ENCODE peak calls at places on chromosomes 16 and 17, in four cellular contexts. One of them, this sample, is unnamed.

GRCh38 chr16:56211471-56211944 is 20.2 kb downstream of the GNAO1 start:
- DNase-seq in GM12891: no peak
- DNase-seq in K562: no peak
- DNase-seq in GM12878: no peak
- DNase-seq in this sample: no peak

GRCh38 chr17:38550661-38551060 is 55.1 kb downstream of the SRCIN1 start:
- DNase-seq in GM12891: no peak
- DNase-seq in K562: peak
- DNase-seq in GM12878: no peak
- DNase-seq in this sample: no peak

GRCh38 chr16:58196898-58197313 is 1.0 kb downstream of the CSNK2A2 start:
- DNase-seq in GM12891: no peak
- DNase-seq in K562: peak
- DNase-seq in GM12878: no peak
- DNase-seq in this sample: no peak

GRCh38 chr16:69485816-69486215 is 61.4 kb downstream of the CYB5B start:
- DNase-seq in GM12891: no peak
- DNase-seq in K562: no peak
- DNase-seq in GM12878: no peak
- DNase-seq in this sample: no peak

GRCh38 chr16:30997887-30998711 is 12.3 kb downstream of the STX1B start:
- DNase-seq in GM12891: no peak
- DNase-seq in K562: no peak
- DNase-seq in GM12878: no peak
- DNase-seq in this sample: no peak

GRCh38 chr17:51435641-51436091 is 175.3 kb downstream of the UTP18 start:
- DNase-seq in GM12891: peak
- DNase-seq in K562: peak
- DNase-seq in GM12878: no peak
- DNase-seq in this sample: peak

GRCh38 chr17:4594406-4595349 is 10.3 kb downstream of the SMTNL2 start:
- DNase-seq in GM12891: peak
- DNase-seq in K562: peak
- DNase-seq in GM12878: no peak
- DNase-seq in this sample: no peak

GRCh38 chr17:78450696-78451344 is 72.4 kb downstream of the PGS1 start:
- DNase-seq in GM12891: no peak
- DNase-seq in K562: no peak
- DNase-seq in GM12878: no peak
- DNase-seq in this sample: no peak

GRCh38 chr17:78995022-78995760 is 14.4 kb downstream of the CANT1 start:
- DNase-seq in GM12891: peak
- DNase-seq in K562: no peak
- DNase-seq in GM12878: no peak
- DNase-seq in this sample: no peak

GRCh38 chr17:34306466-34306865 is 12.8 kb upstream of the CCL8 start:
- DNase-seq in GM12891: no peak
- DNase-seq in K562: peak
- DNase-seq in GM12878: no peak
- DNase-seq in this sample: no peak

GRCh38 chr16:12502671-12503070 is 301.0 kb downstream of the CPPED1 start:
- DNase-seq in GM12891: no peak
- DNase-seq in K562: no peak
- DNase-seq in GM12878: no peak
- DNase-seq in this sample: no peak

GRCh38 chr17:43540821-43541674 is 5.1 kb downstream of the ETV4 start:
- DNase-seq in GM12891: no peak
- DNase-seq in K562: no peak
- DNase-seq in GM12878: no peak
- DNase-seq in this sample: no peak

GRCh38 chr17:1787301-1787902 is 25.5 kb downstream of the SERPINF1 start:
- DNase-seq in GM12891: no peak
- DNase-seq in K562: peak
- DNase-seq in GM12878: no peak
- DNase-seq in this sample: no peak

GRCh38 chr17:35807371-35808144 is 1.7 kb upstream of the TAF15 start:
- DNase-seq in GM12891: no peak
- DNase-seq in K562: no peak
- DNase-seq in GM12878: no peak
- DNase-seq in this sample: no peak

GRCh38 chr16:73771676-73772075 is 524.9 kb upstream of the PSMD7 start:
- DNase-seq in GM12891: no peak
- DNase-seq in K562: peak
- DNase-seq in GM12878: no peak
- DNase-seq in this sample: no peak

GRCh38 chr16:46801428-46802049 is 29.4 kb downstream of the C16orf87 start:
- DNase-seq in GM12891: no peak
- DNase-seq in K562: no peak
- DNase-seq in GM12878: no peak
- DNase-seq in this sample: no peak

GRCh38 chr17:28760561-28760960 is 16.8 kb downstream of the TRAF4 start:
- DNase-seq in GM12891: no peak
- DNase-seq in K562: no peak
- DNase-seq in GM12878: no peak
- DNase-seq in this sample: no peak

GRCh38 chr16:31072540-31073072 is 1.4 kb downstream of the ZNF668 start:
- DNase-seq in GM12891: no peak
- DNase-seq in K562: peak
- DNase-seq in GM12878: no peak
- DNase-seq in this sample: peak

GRCh38 chr16:17949713-17950112 is 386.8 kb downstream of the NPIPA8 start:
- DNase-seq in GM12891: no peak
- DNase-seq in K562: peak
- DNase-seq in GM12878: no peak
- DNase-seq in this sample: no peak

GRCh38 chr16:88569614-88569984 is 604 bp upstream of the ZC3H18 start:
- DNase-seq in GM12891: no peak
- DNase-seq in K562: peak
- DNase-seq in GM12878: no peak
- DNase-seq in this sample: no peak
- TF ChIP-seq SPI1 in GM12891: no peak
- TF ChIP-seq SPI1 in K562: no peak
- TF ChIP-seq SPI1 in GM12878: no peak
- TF ChIP-seq SPI1 in this sample: no peak

GRCh38 chr17:49890852-49891251 is 43.0 kb upstream of the TAC4 start:
- DNase-seq in GM12891: no peak
- DNase-seq in K562: no peak
- DNase-seq in GM12878: no peak
- DNase-seq in this sample: no peak
- TF ChIP-seq SPI1 in GM12891: no peak
- TF ChIP-seq SPI1 in K562: no peak
- TF ChIP-seq SPI1 in GM12878: no peak
- TF ChIP-seq SPI1 in this sample: no peak

DNA sequence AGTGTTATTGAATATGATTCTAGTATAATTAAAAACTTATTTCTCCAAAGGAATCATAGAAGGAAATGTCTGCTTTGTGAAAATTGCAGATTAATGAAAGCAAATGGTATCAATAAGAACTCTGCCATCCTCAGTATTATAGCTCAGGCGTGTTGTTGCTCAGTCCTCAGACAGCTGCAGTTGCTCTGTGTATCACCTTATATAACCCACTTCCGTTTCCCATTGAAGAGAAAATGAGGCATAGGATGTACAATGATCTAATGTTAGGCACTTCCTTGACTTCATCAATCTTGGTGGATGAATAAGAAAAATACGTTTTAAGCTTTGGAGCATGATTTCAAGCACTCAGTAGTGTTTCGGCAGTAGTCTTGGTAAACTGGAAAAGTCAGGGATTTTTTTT is 14.1 kb downstream of the MFSD11 start:
- DNase-seq in GM12891: no peak
- DNase-seq in K562: no peak
- DNase-seq in GM12878: no peak
- DNase-seq in this sample: no peak
- TF ChIP-seq SPI1 in GM12891: no peak
- TF ChIP-seq SPI1 in K562: no peak
- TF ChIP-seq SPI1 in GM12878: no peak
- TF ChIP-seq SPI1 in this sample: no peak

GRCh38 chr17:40315678-40316570 is 6.9 kb downstream of the RARA start:
- DNase-seq in GM12891: no peak
- DNase-seq in K562: peak
- DNase-seq in GM12878: no peak
- DNase-seq in this sample: no peak
- TF ChIP-seq SPI1 in GM12891: no peak
- TF ChIP-seq SPI1 in K562: peak
- TF ChIP-seq SPI1 in GM12878: no peak
- TF ChIP-seq SPI1 in this sample: peak